ENCODE peak calls at places on chromosomes 7 and 10, in nine cellular contexts. S is non-pigmented ciliary epithelial cell; D is stimulated activated naive CD8-positive, alpha-beta T cell treated with anti-CD3 and anti-CD28 coated beads, Interleukin-15, Interleukin-2, amounts not matched to agents 100 U/mL and 50 U/mL, for 24 hours; Q is activated CD4-positive, CD25-positive, alpha-beta regulatory T cell; V is cardiac fibroblast; H is activated CD8-positive, alpha-beta memory T cell treated with anti-CD3 and anti-CD28 coated beads for 1 hour; Y is heart right ventricle; A is skeletal muscle cell; B is heart left ventricle. E is an unnamed sample.

GRCh38 chr7:123747620-123748141 is 1.1 kb downstream of the WASL start:
- DNase-seq in Y (peak), S (peak), B (peak), D (peak), H (no peak), V (peak), Q (peak), A (peak), E (peak)

GRCh38 chr7:117630501-117630900 is 150.7 kb downstream of the CFTR start:
- DNase-seq in S (no peak), A (no peak), Y (no peak), V (no peak), H (no peak), D (no peak), Q (no peak), B (no peak), E (no peak)

GRCh38 chr10:52533986-52534385 is 219.9 kb downstream of the DKK1 start:
- DNase-seq in V (no peak), D (no peak), Q (no peak), S (no peak), H (no peak), B (no peak), Y (no peak), A (no peak), E (no peak)

GRCh38 chr7:102117743-102118142 is 168.9 kb upstream of the SH2B2 start:
- DNase-seq in B (no peak), A (peak), Q (no peak), H (no peak), Y (no peak), D (no peak), S (peak), V (peak), E (peak)

GRCh38 chr7:14341200-14341599 is 351.7 kb upstream of the ETV1 start:
- DNase-seq in A (no peak), Q (no peak), B (no peak), S (no peak), D (no peak), V (no peak), Y (no peak), H (no peak), E (no peak)

GRCh38 chr7:130421685-130422084 is 19.1 kb downstream of the CEP41 start:
- DNase-seq in B (no peak), D (no peak), A (no peak), V (no peak), Y (no peak), H (no peak), S (no peak), Q (no peak), E (no peak)

GRCh38 chr7:22565315-22565811 is 65.4 kb upstream of the STEAP1B start:
- DNase-seq in H (no peak), D (no peak), V (peak), A (no peak), B (peak), S (no peak), Q (no peak), Y (no peak), E (peak)

GRCh38 chr10:35307297-35307696 is 29.0 kb upstream of the CCNY start:
- DNase-seq in Q (no peak), H (no peak), D (no peak), S (no peak), Y (no peak), B (no peak), A (no peak), V (peak), E (peak)

GRCh38 chr7:92809397-92810241 is 26.8 kb downstream of the CDK6 start:
- DNase-seq in S (peak), Q (peak), A (peak), Y (no peak), D (peak), H (no peak), V (peak), B (no peak), E (peak)

GRCh38 chr10:43785252-43785651 is 136.6 kb upstream of the ZNF32 start:
- DNase-seq in V (peak), Y (no peak), B (no peak), S (no peak), Q (no peak), A (no peak), H (no peak), D (no peak), E (no peak)

GRCh38 chr10:122648599-122649428 is 50.8 kb downstream of the C10orf120 start:
- DNase-seq in V (peak), Q (no peak), B (no peak), Y (peak), H (no peak), S (no peak), D (peak), A (no peak), E (peak)

GRCh38 chr7:121288894-121289293 is 39.9 kb upstream of the WNT16 start:
- DNase-seq in S (no peak), D (no peak), V (peak), A (peak), H (no peak), Y (no peak), B (no peak), Q (no peak), E (peak)

GRCh38 chr10:70617798-70618568 is 15.4 kb upstream of the PRF1 start:
- DNase-seq in B (no peak), V (peak), D (peak), H (no peak), Y (no peak), S (peak), A (no peak), Q (no peak), E (no peak)

GRCh38 chr10:18501198-18501597 is 150.2 kb downstream of the NSUN6 start:
- DNase-seq in S (peak), B (no peak), D (no peak), Q (no peak), A (no peak), H (no peak), V (peak), Y (no peak), E (peak)

GRCh38 chr10:29623797-29624196 is 11.0 kb downstream of the SVIL start:
- DNase-seq in S (no peak), H (no peak), B (no peak), A (no peak), V (peak), Q (no peak), Y (no peak), D (no peak), E (peak)

GRCh38 chr7:45682836-45683555 is 108.8 kb downstream of the ADCY1 start:
- DNase-seq in Y (no peak), H (no peak), B (no peak), A (no peak), V (peak), Q (no peak), S (no peak), D (no peak), E (no peak)

GRCh38 chr10:122992031-122992585 is 11.9 kb downstream of the PSTK start:
- DNase-seq in A (no peak), V (no peak), H (no peak), Q (no peak), S (no peak), B (no peak), D (no peak), Y (no peak), E (no peak)

GRCh38 chr7:53422291-53422690 is 386.9 kb downstream of the POM121L12 start:
- DNase-seq in H (no peak), Q (no peak), Y (no peak), B (no peak), S (peak), D (no peak), A (no peak), V (no peak), E (no peak)

GRCh38 chr10:104300736-104301292 is 31.8 kb downstream of the GSTO2 start:
- DNase-seq in D (no peak), Q (no peak), Y (peak), V (peak), B (peak), H (no peak), A (peak), S (peak), E (peak)

GRCh38 chr7:26993816-26994810 is 101.7 kb downstream of the HOXA1 start:
- DNase-seq in A (peak), S (no peak), Q (no peak), D (no peak), B (no peak), V (peak), H (no peak), Y (no peak), E (peak)

GRCh38 chr7:50739744-50740455 is 42.8 kb downstream of the GRB10 start:
- DNase-seq in Q (peak), B (no peak), A (no peak), S (no peak), H (peak), Y (no peak), V (peak), D (peak), E (no peak)

GRCh38 chr10:64502936-64503335 is 981.7 kb downstream of the REEP3 start:
- DNase-seq in S (no peak), V (no peak), Q (no peak), H (no peak), D (no peak), B (no peak), A (no peak), Y (no peak), E (no peak)

GRCh38 chr10:52319926-52320325 is 5.8 kb downstream of the DKK1 start:
- DNase-seq in D (no peak), S (no peak), A (no peak), B (no peak), Y (no peak), V (peak), Q (no peak), H (no peak), E (peak)